ENCODE peak calls at places on chromosome 21, in six cellular contexts. Y, J, Q, Z, D and L are unnamed samples.

GRCh38 chr21:15508554-15508953 is 221.2 kb upstream of the USP25 start:
- DNase-seq in Y (no peak), J (no peak), Q (no peak), Z (no peak), D (no peak), L (no peak)

GRCh38 chr21:45320991-45321656 is 33.4 kb upstream of the POFUT2 start:
- DNase-seq in Y (no peak), J (no peak), Q (no peak), Z (no peak), D (no peak), L (no peak)

GRCh38 chr21:15309721-15310120 is 244.9 kb upstream of the NRIP1 start:
- DNase-seq in Y (peak), J (no peak), Q (no peak), Z (peak), D (no peak), L (no peak)

GRCh38 chr21:44872568-44873355 is 728 bp downstream of the PTTG1IP start:
- DNase-seq in Y (peak), J (no peak), Q (no peak), Z (peak), D (no peak), L (no peak)

GRCh38 chr21:35400233-35400939 is 351.3 kb upstream of the RUNX1 start:
- DNase-seq in Y (no peak), J (no peak), Q (peak), Z (peak), D (peak), L (no peak)

GRCh38 chr21:43361127-43361492 is 65.8 kb downstream of the SIK1 start:
- DNase-seq in Y (peak), J (no peak), Q (no peak), Z (peak), D (no peak), L (no peak)

GRCh38 chr21:21387891-21388290 is 389.7 kb downstream of the NCAM2 start:
- DNase-seq in Y (no peak), J (no peak), Q (no peak), Z (no peak), D (no peak), L (no peak)

GRCh38 chr21:35063428-35064172 is 14.5 kb upstream of the RUNX1 start:
- DNase-seq in Y (no peak), J (no peak), Q (no peak), Z (no peak), D (peak), L (no peak)

GRCh38 chr21:29718081-29718815 is 221.5 kb downstream of the GRIK1 start:
- DNase-seq in Y (no peak), J (no peak), Q (no peak), Z (peak), D (peak), L (no peak)

GRCh38 chr21:44952116-44952928 is 12.5 kb downstream of the SLX9 start:
- DNase-seq in Y (peak), J (no peak), Q (no peak), Z (no peak), D (no peak), L (no peak)

GRCh38 chr21:42554251-42554937 is 40.7 kb downstream of the SLC37A1 start:
- DNase-seq in Y (no peak), J (no peak), Q (no peak), Z (no peak), D (no peak), L (no peak)

GRCh38 chr21:31455506-31455905 is 111.4 kb upstream of the TIAM1 start:
- DNase-seq in Y (no peak), J (no peak), Q (no peak), Z (no peak), D (no peak), L (no peak)

GRCh38 chr21:46633561-46633960 is 1.9 kb upstream of the PRMT2 start:
- DNase-seq in Y (no peak), J (no peak), Q (no peak), Z (no peak), D (no peak), L (no peak)

GRCh38 chr21:36424592-36424991 is 39.4 kb downstream of the CHAF1B start:
- DNase-seq in Y (no peak), J (no peak), Q (no peak), Z (no peak), D (peak), L (no peak)

GRCh38 chr21:28675265-28676041 is 317.2 kb downstream of the LTN1 start:
- DNase-seq in Y (no peak), J (no peak), Q (no peak), Z (peak), D (no peak), L (no peak)

GRCh38 chr21:44870748-44871495 is 2.6 kb downstream of the PTTG1IP start:
- DNase-seq in Y (peak), J (no peak), Q (no peak), Z (peak), D (peak), L (no peak)

GRCh38 chr21:42860345-42860744 is 19.0 kb downstream of the WDR4 start:
- DNase-seq in Y (no peak), J (no peak), Q (no peak), Z (no peak), D (no peak), L (no peak)

GRCh38 chr21:44432841-44433790 is 22.2 kb upstream of the LRRC3 start:
- DNase-seq in Y (no peak), J (no peak), Q (no peak), Z (no peak), D (no peak), L (no peak)

GRCh38 chr21:35231115-35231514 is 182.0 kb upstream of the RUNX1 start:
- DNase-seq in Y (no peak), J (no peak), Q (no peak), Z (no peak), D (peak), L (no peak)

GRCh38 chr21:22597660-22598255 is 1599.5 kb downstream of the NCAM2 start:
- DNase-seq in Y (no peak), J (no peak), Q (no peak), Z (no peak), D (no peak), L (no peak)

GRCh38 chr21:38793926-38794713 is 11.6 kb upstream of the ETS2 start:
- DNase-seq in Y (no peak), J (no peak), Q (no peak), Z (no peak), D (no peak), L (no peak)

GRCh38 chr21:44908908-44909307 is 11.8 kb downstream of the ITGB2 start:
- DNase-seq in Y (no peak), J (no peak), Q (no peak), Z (no peak), D (no peak), L (no peak)

GRCh38 chr21:16302851-16303282 is 573.1 kb downstream of the USP25 start:
- DNase-seq in Y (peak), J (no peak), Q (no peak), Z (peak), D (peak), L (no peak)

GRCh38 chr21:37868896-37869295 is 47.4 kb downstream of the KCNJ6 start:
- DNase-seq in Y (no peak), J (no peak), Q (no peak), Z (peak), D (peak), L (no peak)